ENCODE peak calls at places on chromosomes 3 and 15, in five cellular contexts. One of them, this sample, is unnamed.

GRCh38 chr15:100926971-100927756 is 8.0 kb downstream of the LRRK1 start:
- DNase-seq in kidney tubule cell: no peak
- DNase-seq in fibroblast of the aortic adventitia: no peak
- DNase-seq in astrocyte of the spinal cord: no peak
- DNase-seq in NCI-H1694: no peak
- DNase-seq in this sample: no peak

GRCh38 chr15:62658498-62658897 is 384.0 kb upstream of the TPM1 start:
- DNase-seq in kidney tubule cell: no peak
- DNase-seq in astrocyte of the spinal cord: no peak
- DNase-seq in NCI-H1694: no peak
- DNase-seq in fibroblast of the aortic adventitia: no peak
- DNase-seq in this sample: no peak

GRCh38 chr3:33980252-33980651 is 181.8 kb downstream of the PDCD6IP start:
- DNase-seq in fibroblast of the aortic adventitia: peak
- DNase-seq in astrocyte of the spinal cord: peak
- DNase-seq in NCI-H1694: no peak
- DNase-seq in kidney tubule cell: peak
- DNase-seq in this sample: peak

GRCh38 chr15:43218908-43219706 is 1.7 kb downstream of the EPB42 start:
- DNase-seq in astrocyte of the spinal cord: peak
- DNase-seq in kidney tubule cell: no peak
- DNase-seq in fibroblast of the aortic adventitia: peak
- DNase-seq in NCI-H1694: no peak
- DNase-seq in this sample: no peak

GRCh38 chr3:150407818-150408231 is 273 bp upstream of the TSC22D2 start:
- DNase-seq in kidney tubule cell: no peak
- DNase-seq in fibroblast of the aortic adventitia: no peak
- DNase-seq in astrocyte of the spinal cord: no peak
- DNase-seq in NCI-H1694: peak
- DNase-seq in this sample: peak

GRCh38 chr15:76058714-76059319 is 968 bp upstream of the TMEM266 start:
- DNase-seq in fibroblast of the aortic adventitia: peak
- DNase-seq in kidney tubule cell: no peak
- DNase-seq in NCI-H1694: peak
- DNase-seq in astrocyte of the spinal cord: peak
- DNase-seq in this sample: peak

GRCh38 chr3:127088511-127089430 is 104.2 kb upstream of the PRR23E start:
- DNase-seq in astrocyte of the spinal cord: no peak
- DNase-seq in fibroblast of the aortic adventitia: no peak
- DNase-seq in NCI-H1694: no peak
- DNase-seq in kidney tubule cell: no peak
- DNase-seq in this sample: no peak

GRCh38 chr15:92043283-92043682 is 189.8 kb downstream of the SLCO3A1 start:
- DNase-seq in fibroblast of the aortic adventitia: no peak
- DNase-seq in NCI-H1694: no peak
- DNase-seq in astrocyte of the spinal cord: no peak
- DNase-seq in kidney tubule cell: no peak
- DNase-seq in this sample: no peak

GRCh38 chr15:52171386-52171785 is 19.8 kb downstream of the GNB5 start:
- DNase-seq in astrocyte of the spinal cord: peak
- DNase-seq in fibroblast of the aortic adventitia: peak
- DNase-seq in NCI-H1694: no peak
- DNase-seq in kidney tubule cell: peak
- DNase-seq in this sample: peak

GRCh38 chr3:27031476-27031875 is 337.7 kb downstream of the NEK10 start:
- DNase-seq in fibroblast of the aortic adventitia: no peak
- DNase-seq in NCI-H1694: no peak
- DNase-seq in astrocyte of the spinal cord: no peak
- DNase-seq in kidney tubule cell: no peak
- DNase-seq in this sample: no peak

GRCh38 chr3:106399773-106400172 is 531.0 kb upstream of the CBLB start:
- DNase-seq in fibroblast of the aortic adventitia: no peak
- DNase-seq in NCI-H1694: no peak
- DNase-seq in kidney tubule cell: no peak
- DNase-seq in astrocyte of the spinal cord: no peak
- DNase-seq in this sample: no peak

GRCh38 chr15:58731756-58732535 is 17.6 kb downstream of the ADAM10 start:
- DNase-seq in kidney tubule cell: peak
- DNase-seq in fibroblast of the aortic adventitia: peak
- DNase-seq in NCI-H1694: no peak
- DNase-seq in astrocyte of the spinal cord: peak
- DNase-seq in this sample: peak

GRCh38 chr3:170054204-170054603 is 16.4 kb downstream of the GPR160 start:
- DNase-seq in NCI-H1694: no peak
- DNase-seq in astrocyte of the spinal cord: no peak
- DNase-seq in fibroblast of the aortic adventitia: peak
- DNase-seq in kidney tubule cell: peak
- DNase-seq in this sample: peak

GRCh38 chr3:187684880-187685279 is 14.7 kb upstream of the SST start:
- DNase-seq in astrocyte of the spinal cord: peak
- DNase-seq in kidney tubule cell: peak
- DNase-seq in NCI-H1694: no peak
- DNase-seq in fibroblast of the aortic adventitia: peak
- DNase-seq in this sample: no peak

GRCh38 chr3:3286014-3286413 is 106.5 kb upstream of the CRBN start:
- DNase-seq in fibroblast of the aortic adventitia: no peak
- DNase-seq in NCI-H1694: no peak
- DNase-seq in astrocyte of the spinal cord: no peak
- DNase-seq in kidney tubule cell: no peak
- DNase-seq in this sample: no peak

GRCh38 chr15:78055923-78056713 is 21.4 kb downstream of the TBC1D2B start:
- DNase-seq in kidney tubule cell: peak
- DNase-seq in fibroblast of the aortic adventitia: peak
- DNase-seq in NCI-H1694: no peak
- DNase-seq in astrocyte of the spinal cord: no peak
- DNase-seq in this sample: no peak

GRCh38 chr15:43465105-43465504 is 27.9 kb downstream of the TP53BP1 start:
- DNase-seq in fibroblast of the aortic adventitia: peak
- DNase-seq in NCI-H1694: no peak
- DNase-seq in astrocyte of the spinal cord: peak
- DNase-seq in kidney tubule cell: peak
- DNase-seq in this sample: peak

GRCh38 chr3:196292281-196292923 is 4.9 kb upstream of the PCYT1A start:
- DNase-seq in kidney tubule cell: peak
- DNase-seq in NCI-H1694: no peak
- DNase-seq in astrocyte of the spinal cord: no peak
- DNase-seq in fibroblast of the aortic adventitia: no peak
- DNase-seq in this sample: peak

GRCh38 chr3:140748171-140748570 is 70.3 kb downstream of the TRIM42 start:
- DNase-seq in NCI-H1694: no peak
- DNase-seq in kidney tubule cell: no peak
- DNase-seq in fibroblast of the aortic adventitia: no peak
- DNase-seq in astrocyte of the spinal cord: no peak
- DNase-seq in this sample: no peak

GRCh38 chr15:69225355-69226027 is 65.1 kb downstream of the GLCE start:
- DNase-seq in fibroblast of the aortic adventitia: peak
- DNase-seq in NCI-H1694: no peak
- DNase-seq in kidney tubule cell: peak
- DNase-seq in astrocyte of the spinal cord: peak
- DNase-seq in this sample: peak

GRCh38 chr3:111785034-111785433 is 74.0 kb upstream of the PHLDB2 start:
- DNase-seq in NCI-H1694: no peak
- DNase-seq in astrocyte of the spinal cord: no peak
- DNase-seq in fibroblast of the aortic adventitia: peak
- DNase-seq in kidney tubule cell: no peak
- DNase-seq in this sample: peak

GRCh38 chr15:74563442-74563841 is 22.4 kb downstream of the ARID3B start:
- DNase-seq in astrocyte of the spinal cord: no peak
- DNase-seq in NCI-H1694: no peak
- DNase-seq in kidney tubule cell: no peak
- DNase-seq in fibroblast of the aortic adventitia: no peak
- DNase-seq in this sample: no peak

GRCh38 chr15:41323611-41324010 is 8.8 kb downstream of the OIP5 start:
- DNase-seq in NCI-H1694: no peak
- DNase-seq in fibroblast of the aortic adventitia: no peak
- DNase-seq in kidney tubule cell: no peak
- DNase-seq in astrocyte of the spinal cord: no peak
- DNase-seq in this sample: no peak

GRCh38 chr3:184816654-184817053 is 4.7 kb downstream of the VPS8 start:
- DNase-seq in astrocyte of the spinal cord: no peak
- DNase-seq in NCI-H1694: no peak
- DNase-seq in kidney tubule cell: no peak
- DNase-seq in fibroblast of the aortic adventitia: no peak
- DNase-seq in this sample: no peak

GRCh38 chr15:64267331-64267973 is 88.5 kb downstream of the CSNK1G1 start:
- DNase-seq in kidney tubule cell: no peak
- DNase-seq in fibroblast of the aortic adventitia: no peak
- DNase-seq in astrocyte of the spinal cord: no peak
- DNase-seq in NCI-H1694: no peak
- DNase-seq in this sample: no peak

GRCh38 chr15:70974004-70974832 is 81.6 kb downstream of the LRRC49 start:
- DNase-seq in astrocyte of the spinal cord: peak
- DNase-seq in NCI-H1694: peak
- DNase-seq in kidney tubule cell: peak
- DNase-seq in fibroblast of the aortic adventitia: peak
- DNase-seq in this sample: peak

GRCh38 chr3:56769125-56769709 is 32.5 kb downstream of the ARHGEF3 start:
- DNase-seq in astrocyte of the spinal cord: no peak
- DNase-seq in NCI-H1694: no peak
- DNase-seq in kidney tubule cell: no peak
- DNase-seq in fibroblast of the aortic adventitia: no peak
- DNase-seq in this sample: no peak

GRCh38 chr3:116770815-116771450 is 61.4 kb downstream of the TUSC7 start:
- DNase-seq in kidney tubule cell: peak
- DNase-seq in astrocyte of the spinal cord: peak
- DNase-seq in fibroblast of the aortic adventitia: peak
- DNase-seq in NCI-H1694: peak
- DNase-seq in this sample: peak

GRCh38 chr3:183991403-183991802 is 26.3 kb downstream of the ABCC5 start:
- DNase-seq in kidney tubule cell: no peak
- DNase-seq in NCI-H1694: no peak
- DNase-seq in astrocyte of the spinal cord: no peak
- DNase-seq in fibroblast of the aortic adventitia: no peak
- DNase-seq in this sample: peak

GRCh38 chr3:154510780-154511179 is 80.8 kb upstream of the GPR149 start:
- DNase-seq in kidney tubule cell: no peak
- DNase-seq in fibroblast of the aortic adventitia: no peak
- DNase-seq in NCI-H1694: no peak
- DNase-seq in astrocyte of the spinal cord: no peak
- DNase-seq in this sample: no peak

GRCh38 chr15:97030251-97030650 is 699.8 kb downstream of the NR2F2 start:
- DNase-seq in astrocyte of the spinal cord: no peak
- DNase-seq in NCI-H1694: no peak
- DNase-seq in fibroblast of the aortic adventitia: no peak
- DNase-seq in kidney tubule cell: no peak
- DNase-seq in this sample: no peak

GRCh38 chr3:50047426-50047825 is 41.3 kb upstream of the RBM5 start:
- DNase-seq in astrocyte of the spinal cord: no peak
- DNase-seq in kidney tubule cell: no peak
- DNase-seq in NCI-H1694: no peak
- DNase-seq in fibroblast of the aortic adventitia: no peak
- DNase-seq in this sample: no peak

GRCh38 chr3:127745656-127746399 is 73.1 kb downstream of the ABTB1 start:
- DNase-seq in NCI-H1694: no peak
- DNase-seq in kidney tubule cell: no peak
- DNase-seq in fibroblast of the aortic adventitia: no peak
- DNase-seq in astrocyte of the spinal cord: no peak
- DNase-seq in this sample: no peak